ENCODE peak calls at places on chromosomes 11 and 22, in six cellular contexts. N is CD4-positive, alpha-beta T cell; S is uterus; R is EL; L is stomach; B is NCI-H1105. O is an unnamed sample.

GRCh38 chr11:2691355-2691761 is 8.4 kb downstream of the KCNQ1OT1 start:
- DNase-seq in B (no peak), N (no peak), S (no peak), L (no peak), R (no peak), O (no peak)

GRCh38 chr11:112113539-112114457 is 27.1 kb downstream of the SDHD start:
- DNase-seq in L (no peak), B (peak; percentile 20), N (no peak), S (no peak), R (peak; percentile 66), O (peak; percentile 10)

GRCh38 chr11:90222152-90222458 is 744 bp downstream of the CHORDC1 start:
- DNase-seq in S (no peak), B (no peak), R (no peak), L (no peak), N (no peak), O (no peak)

GRCh38 chr11:106585061-106585460 is 433.2 kb downstream of the GUCY1A2 start:
- DNase-seq in L (no peak), N (no peak), S (no peak), B (no peak), R (peak; percentile 41), O (no peak)

GRCh38 chr11:125489166-125489565 is 6.9 kb downstream of the FEZ1 start:
- DNase-seq in R (no peak), S (no peak), L (no peak), N (no peak), B (no peak), O (no peak)

GRCh38 chr11:42170601-42171000 is 711.1 kb upstream of the LRRC4C start:
- DNase-seq in B (no peak), N (no peak), R (no peak), S (no peak), L (no peak), O (no peak)

GRCh38 chr11:117816846-117817212 is 7.7 kb downstream of the FXYD2 start:
- DNase-seq in L (no peak), B (no peak), R (no peak), S (no peak), N (no peak), O (no peak)

GRCh38 chr11:88779551-88779950 is 286.2 kb downstream of the GRM5 start:
- DNase-seq in N (no peak), B (no peak), R (peak; percentile 54), S (no peak), L (no peak), O (no peak)

GRCh38 chr22:22406445-22406844 is 102.1 kb downstream of the ZNF280B start:
- DNase-seq in L (no peak), R (no peak), N (no peak), B (no peak), S (no peak), O (no peak)

GRCh38 chr11:100865443-100865842 is 178.4 kb downstream of the ARHGAP42 start:
- DNase-seq in L (no peak), R (no peak), N (no peak), S (no peak), B (no peak), O (no peak)

GRCh38 chr22:43953988-43954771 is 1.1 kb upstream of the SAMM50 start:
- DNase-seq in S (no peak), L (no peak), N (no peak), B (no peak), R (no peak), O (no peak)

GRCh38 chr22:46983046-46983445 is 220.6 kb downstream of the TBC1D22A start:
- DNase-seq in S (no peak), B (no peak), N (no peak), R (no peak), L (no peak), O (no peak)

GRCh38 chr11:88106685-88107084 is 68.6 kb downstream of the RAB38 start:
- DNase-seq in N (no peak), S (no peak), B (no peak), L (no peak), R (no peak), O (no peak)

GRCh38 chr11:128771102-128771501 is 77.2 kb downstream of the FLI1 start:
- DNase-seq in B (no peak), N (no peak), L (no peak), R (no peak), S (no peak), O (no peak)

GRCh38 chr11:8219257-8220021 is 44.2 kb downstream of the LMO1 start:
- DNase-seq in R (peak; percentile 52), S (no peak), L (peak; percentile 64), B (peak; percentile 30), N (no peak), O (no peak)

GRCh38 chr11:67416416-67417335 is 1.2 kb downstream of the CARNS1 start:
- DNase-seq in R (peak; percentile 26), L (peak; percentile 79), S (no peak), N (peak; percentile 87), B (peak; percentile 48), O (peak; percentile 44)

GRCh38 chr22:50001388-50002231 is 11.0 kb downstream of the IL17REL start:
- DNase-seq in N (no peak), R (no peak), L (no peak), S (no peak), B (no peak), O (no peak)

GRCh38 chr22:49523374-49524008 is 304.2 kb downstream of the BRD1 start:
- DNase-seq in L (no peak), N (no peak), R (no peak), B (no peak), S (no peak), O (no peak)

GRCh38 chr11:61744181-61744580 is 8.3 kb upstream of the MYRF start:
- DNase-seq in B (no peak), L (no peak), S (no peak), R (no peak), N (no peak), O (no peak)

GRCh38 chr22:19495562-19496323 is 16.0 kb downstream of the CDC45 start:
- DNase-seq in S (no peak), R (no peak), L (no peak), N (no peak), B (no peak), O (no peak)

GRCh38 chr11:10233581-10233980 is 60.4 kb downstream of the SBF2 start:
- DNase-seq in L (no peak), N (no peak), R (peak; percentile 90), B (no peak), S (no peak), O (no peak)

GRCh38 chr11:8262552-8263108 is 1.0 kb downstream of the LMO1 start:
- DNase-seq in L (peak; percentile 43), B (peak; percentile 62), S (peak; percentile 45), R (peak; percentile 69), N (no peak), O (peak; percentile 14)

GRCh38 chr11:46977940-46978595 is 41.5 kb downstream of the CSTPP1 start:
- DNase-seq in R (peak; percentile 45), L (no peak), S (no peak), B (no peak), N (no peak), O (no peak)

GRCh38 chr22:38176170-38176741 is 5.4 kb downstream of the PLA2G6 start:
- DNase-seq in N (peak; percentile 23), B (no peak), R (peak; percentile 86), L (peak; percentile 79), S (peak; percentile 66), O (peak; percentile 73)

GRCh38 chr11:44579172-44579804 is 13.8 kb downstream of the CD82 start:
- DNase-seq in N (no peak), S (no peak), R (no peak), B (no peak), L (no peak), O (no peak)

GRCh38 chr22:37186228-37186996 is 1.6 kb downstream of the C1QTNF6 start:
- DNase-seq in B (no peak), S (no peak), L (no peak), R (peak; percentile 73), N (peak; percentile 24), O (no peak)

GRCh38 chr11:28863422-28863821 is 755.2 kb downstream of the METTL15 start:
- DNase-seq in N (no peak), R (no peak), L (no peak), B (no peak), S (no peak), O (no peak)

O was measured in prostate gland.